ENCODE peak calls at places on chromosome 17, in eight cellular contexts. One of them, this sample, is unnamed.

GRCh38 chr17:42536372-42537155 is 523 bp downstream of the NAGLU start:
- DNase-seq in heart right ventricle: peak; percentile 76
- DNase-seq in ascending aorta: peak; percentile 63
- DNase-seq in CD8-positive, alpha-beta T cell: peak; percentile 54
- DNase-seq in substantia nigra: peak; percentile 73
- DNase-seq in stomach: peak; percentile 90
- DNase-seq in breast epithelium: peak; percentile 68
- DNase-seq in adrenal gland: peak; percentile 93
- DNase-seq in this sample: peak; percentile 61

GRCh38 chr17:48054238-48055185 is 6.4 kb downstream of the NFE2L1 start:
- DNase-seq in heart right ventricle: peak; percentile 73
- DNase-seq in ascending aorta: no peak
- DNase-seq in CD8-positive, alpha-beta T cell: no peak
- DNase-seq in substantia nigra: peak; percentile 65
- DNase-seq in stomach: peak; percentile 53
- DNase-seq in breast epithelium: peak; percentile 69
- DNase-seq in adrenal gland: peak; percentile 96
- DNase-seq in this sample: no peak

GRCh38 chr17:12619444-12620199 is 46.1 kb upstream of the MYOCD start:
- DNase-seq in heart right ventricle: no peak
- DNase-seq in ascending aorta: no peak
- DNase-seq in CD8-positive, alpha-beta T cell: no peak
- DNase-seq in substantia nigra: no peak
- DNase-seq in stomach: no peak
- DNase-seq in breast epithelium: no peak
- DNase-seq in adrenal gland: no peak
- DNase-seq in this sample: no peak

GRCh38 chr17:7714721-7715594 is 2.6 kb upstream of the DNAH2 start:
- DNase-seq in heart right ventricle: no peak
- DNase-seq in ascending aorta: no peak
- DNase-seq in CD8-positive, alpha-beta T cell: no peak
- DNase-seq in substantia nigra: no peak
- DNase-seq in stomach: no peak
- DNase-seq in breast epithelium: no peak
- DNase-seq in adrenal gland: no peak
- DNase-seq in this sample: no peak

GRCh38 chr17:81533713-81534141 is 5.5 kb downstream of the FSCN2 start:
- DNase-seq in heart right ventricle: no peak
- DNase-seq in ascending aorta: no peak
- DNase-seq in CD8-positive, alpha-beta T cell: no peak
- DNase-seq in substantia nigra: no peak
- DNase-seq in stomach: no peak
- DNase-seq in breast epithelium: no peak
- DNase-seq in adrenal gland: no peak
- DNase-seq in this sample: no peak

GRCh38 chr17:48951572-48951971 is 6.9 kb upstream of the SNF8 start:
- DNase-seq in heart right ventricle: no peak
- DNase-seq in ascending aorta: no peak
- DNase-seq in CD8-positive, alpha-beta T cell: no peak
- DNase-seq in substantia nigra: no peak
- DNase-seq in stomach: no peak
- DNase-seq in breast epithelium: no peak
- DNase-seq in adrenal gland: no peak
- DNase-seq in this sample: no peak

GRCh38 chr17:68431661-68432071 is 25.6 kb downstream of the WIPI1 start:
- DNase-seq in heart right ventricle: no peak
- DNase-seq in ascending aorta: no peak
- DNase-seq in CD8-positive, alpha-beta T cell: peak; percentile 17
- DNase-seq in substantia nigra: no peak
- DNase-seq in stomach: no peak
- DNase-seq in breast epithelium: no peak
- DNase-seq in adrenal gland: peak; percentile 78
- DNase-seq in this sample: no peak

GRCh38 chr17:65029605-65030308 is 26.8 kb downstream of the GNA13 start:
- DNase-seq in heart right ventricle: no peak
- DNase-seq in ascending aorta: no peak
- DNase-seq in CD8-positive, alpha-beta T cell: no peak
- DNase-seq in substantia nigra: no peak
- DNase-seq in stomach: no peak
- DNase-seq in breast epithelium: no peak
- DNase-seq in adrenal gland: no peak
- DNase-seq in this sample: no peak

GRCh38 chr17:73706858-73707257 is 62.6 kb upstream of the SDK2 start:
- DNase-seq in heart right ventricle: no peak
- DNase-seq in ascending aorta: no peak
- DNase-seq in CD8-positive, alpha-beta T cell: no peak
- DNase-seq in substantia nigra: no peak
- DNase-seq in stomach: no peak
- DNase-seq in breast epithelium: no peak
- DNase-seq in adrenal gland: no peak
- DNase-seq in this sample: no peak

GRCh38 chr17:69466451-69466850 is 52.0 kb downstream of the MAP2K6 start:
- DNase-seq in heart right ventricle: no peak
- DNase-seq in ascending aorta: no peak
- DNase-seq in CD8-positive, alpha-beta T cell: no peak
- DNase-seq in substantia nigra: no peak
- DNase-seq in stomach: no peak
- DNase-seq in breast epithelium: no peak
- DNase-seq in adrenal gland: no peak
- DNase-seq in this sample: no peak

GRCh38 chr17:10549108-10549842 is at the start of gene MYH2:
- DNase-seq in heart right ventricle: no peak
- DNase-seq in ascending aorta: no peak
- DNase-seq in CD8-positive, alpha-beta T cell: no peak
- DNase-seq in substantia nigra: no peak
- DNase-seq in stomach: no peak
- DNase-seq in breast epithelium: no peak
- DNase-seq in adrenal gland: no peak
- DNase-seq in this sample: no peak

GRCh38 chr17:73072254-73072962 is 20.1 kb downstream of the SLC39A11 start:
- DNase-seq in heart right ventricle: peak; percentile 9
- DNase-seq in ascending aorta: no peak
- DNase-seq in CD8-positive, alpha-beta T cell: no peak
- DNase-seq in substantia nigra: no peak
- DNase-seq in stomach: no peak
- DNase-seq in breast epithelium: peak; percentile 14
- DNase-seq in adrenal gland: no peak
- DNase-seq in this sample: no peak

GRCh38 chr17:28749516-28750177 is 5.8 kb downstream of the TRAF4 start:
- DNase-seq in heart right ventricle: no peak
- DNase-seq in ascending aorta: no peak
- DNase-seq in CD8-positive, alpha-beta T cell: no peak
- DNase-seq in substantia nigra: no peak
- DNase-seq in stomach: no peak
- DNase-seq in breast epithelium: no peak
- DNase-seq in adrenal gland: no peak
- DNase-seq in this sample: no peak

GRCh38 chr17:28751600-28752366 is 8.0 kb downstream of the TRAF4 start:
- DNase-seq in heart right ventricle: no peak
- DNase-seq in ascending aorta: no peak
- DNase-seq in CD8-positive, alpha-beta T cell: no peak
- DNase-seq in substantia nigra: no peak
- DNase-seq in stomach: no peak
- DNase-seq in breast epithelium: no peak
- DNase-seq in adrenal gland: no peak
- DNase-seq in this sample: no peak

GRCh38 chr17:28748852-28749515 is 5.2 kb downstream of the TRAF4 start:
- DNase-seq in heart right ventricle: no peak
- DNase-seq in ascending aorta: no peak
- DNase-seq in CD8-positive, alpha-beta T cell: no peak
- DNase-seq in substantia nigra: no peak
- DNase-seq in stomach: no peak
- DNase-seq in breast epithelium: no peak
- DNase-seq in adrenal gland: no peak
- DNase-seq in this sample: no peak

GRCh38 chr17:28747801-28748750 is 4.3 kb downstream of the TRAF4 start:
- DNase-seq in heart right ventricle: no peak
- DNase-seq in ascending aorta: no peak
- DNase-seq in CD8-positive, alpha-beta T cell: no peak
- DNase-seq in substantia nigra: no peak
- DNase-seq in stomach: no peak
- DNase-seq in breast epithelium: no peak
- DNase-seq in adrenal gland: no peak
- DNase-seq in this sample: no peak

GRCh38 chr17:28750178-28751047 is 6.6 kb downstream of the TRAF4 start:
- DNase-seq in heart right ventricle: peak; percentile 93
- DNase-seq in ascending aorta: peak; percentile 69
- DNase-seq in CD8-positive, alpha-beta T cell: peak; percentile 82
- DNase-seq in substantia nigra: peak; percentile 87
- DNase-seq in stomach: peak; percentile 97
- DNase-seq in breast epithelium: peak; percentile 97
- DNase-seq in adrenal gland: peak; percentile 98
- DNase-seq in this sample: peak; percentile 87
- H3K27ac ChIP-seq in heart right ventricle: peak overlapping the region; percentile 28
- H3K27ac ChIP-seq in ascending aorta: no peak overlapping the region
- H3K27ac ChIP-seq in CD8-positive, alpha-beta T cell: no peak overlapping the region
- H3K27ac ChIP-seq in substantia nigra: peak overlapping the region; percentile 51
- H3K27ac ChIP-seq in stomach: peak overlapping the region; percentile 20
- H3K27ac ChIP-seq in breast epithelium: peak overlapping the region; percentile 100
- H3K27ac ChIP-seq in adrenal gland: peak overlapping the region; percentile 58
- H3K27ac ChIP-seq in this sample: peak overlapping the region; percentile 52

DNA sequence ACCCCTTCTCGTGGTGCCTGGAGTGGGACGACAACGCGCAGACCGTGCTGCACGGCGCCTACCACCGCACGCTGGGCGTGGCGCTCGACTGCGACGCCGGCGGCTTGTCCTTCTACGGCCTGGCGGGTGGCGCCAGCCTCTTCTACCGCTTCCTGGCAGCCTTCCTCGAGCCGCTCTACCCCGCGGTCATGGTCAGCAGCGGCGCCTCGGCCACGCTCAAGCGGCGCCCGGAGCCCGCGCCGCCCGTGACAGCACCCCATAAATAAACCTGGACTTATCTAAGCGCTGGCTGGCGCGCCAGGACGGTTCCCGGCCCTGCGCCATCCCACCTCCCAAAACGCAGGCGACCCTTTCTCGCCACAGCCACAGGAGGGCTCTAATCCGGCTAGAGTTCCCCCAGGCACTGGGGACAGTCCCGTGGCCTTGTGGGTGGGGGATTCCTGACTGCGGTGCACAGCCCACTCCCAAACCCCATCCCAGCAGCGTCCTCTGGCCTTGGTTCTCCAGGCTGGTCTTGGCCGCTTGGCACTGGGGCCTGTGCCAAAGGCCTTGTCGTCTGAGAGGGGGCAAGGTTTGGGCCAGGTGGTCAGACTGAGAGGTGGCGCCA is 10.2 kb upstream of the SLC16A5 start:
- DNase-seq in heart right ventricle: peak; percentile 78
- DNase-seq in ascending aorta: no peak
- DNase-seq in CD8-positive, alpha-beta T cell: peak; percentile 39
- DNase-seq in substantia nigra: peak; percentile 22
- DNase-seq in stomach: peak; percentile 83
- DNase-seq in breast epithelium: peak; percentile 67
- DNase-seq in adrenal gland: peak; percentile 83
- DNase-seq in this sample: peak; percentile 12
- H3K27ac ChIP-seq in heart right ventricle: peak overlapping the region; percentile 90
- H3K27ac ChIP-seq in ascending aorta: peak overlapping the region; percentile 88
- H3K27ac ChIP-seq in CD8-positive, alpha-beta T cell: peak overlapping the region; percentile 35
- H3K27ac ChIP-seq in substantia nigra: peak overlapping the region; percentile 63
- H3K27ac ChIP-seq in stomach: peak overlapping the region; percentile 82
- H3K27ac ChIP-seq in breast epithelium: peak overlapping the region; percentile 74
- H3K27ac ChIP-seq in adrenal gland: peak overlapping the region; percentile 8
- H3K27ac ChIP-seq in this sample: peak overlapping the region; percentile 4

DNA sequence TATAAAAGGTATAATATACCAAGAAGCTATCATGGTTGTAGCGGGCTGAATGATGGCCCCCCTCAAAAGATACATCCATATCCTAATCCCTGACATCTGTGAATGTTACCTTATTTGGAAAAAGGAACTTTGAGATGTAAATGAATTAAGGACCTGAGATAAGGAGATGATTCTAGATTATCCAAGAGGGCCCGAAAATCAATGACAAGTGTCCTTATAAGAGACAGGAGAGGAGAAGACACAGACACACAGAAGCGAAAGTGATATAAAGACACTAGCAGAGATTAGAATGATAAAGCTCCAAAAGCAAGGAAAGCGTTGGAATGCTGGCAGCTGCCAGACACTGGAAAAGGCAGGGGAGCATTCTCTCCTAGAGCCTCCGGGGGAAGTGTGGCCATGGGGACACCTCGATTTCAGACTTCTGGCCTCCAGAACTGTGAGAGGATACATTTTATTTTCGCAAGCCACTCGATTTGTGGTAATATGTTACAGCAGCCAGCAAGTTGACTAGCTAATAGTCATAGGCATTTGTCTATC is 12.5 kb upstream of the GP1BA start:
- DNase-seq in heart right ventricle: no peak
- DNase-seq in ascending aorta: no peak
- DNase-seq in CD8-positive, alpha-beta T cell: no peak
- DNase-seq in substantia nigra: no peak
- DNase-seq in stomach: no peak
- DNase-seq in breast epithelium: no peak
- DNase-seq in adrenal gland: no peak
- DNase-seq in this sample: no peak
- H3K27ac ChIP-seq in heart right ventricle: no peak overlapping the region
- H3K27ac ChIP-seq in ascending aorta: no peak overlapping the region
- H3K27ac ChIP-seq in CD8-positive, alpha-beta T cell: no peak overlapping the region
- H3K27ac ChIP-seq in substantia nigra: no peak overlapping the region
- H3K27ac ChIP-seq in stomach: no peak overlapping the region
- H3K27ac ChIP-seq in breast epithelium: no peak overlapping the region
- H3K27ac ChIP-seq in adrenal gland: no peak overlapping the region
- H3K27ac ChIP-seq in this sample: no peak overlapping the region

DNA sequence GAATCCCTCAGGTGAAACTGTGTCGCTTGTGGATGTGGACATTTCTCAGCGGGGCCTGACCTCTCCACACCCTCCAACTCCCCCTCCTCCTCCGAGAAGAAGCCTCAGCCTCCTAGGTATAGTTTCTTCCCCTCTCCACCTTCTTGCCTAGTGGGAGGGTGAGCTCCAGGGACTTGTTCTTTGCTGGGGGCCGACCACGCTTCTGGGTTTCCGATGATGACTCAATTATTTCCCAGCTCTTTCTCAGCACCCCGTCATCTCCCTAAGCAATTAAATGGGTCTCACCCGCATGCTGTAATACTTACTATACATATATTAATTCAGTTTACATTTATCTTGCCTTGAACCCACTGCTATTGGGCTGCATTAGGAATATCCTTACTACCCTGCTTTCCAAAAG is 13.1 kb downstream of the SOCS7 start:
- DNase-seq in heart right ventricle: no peak
- DNase-seq in ascending aorta: no peak
- DNase-seq in CD8-positive, alpha-beta T cell: no peak
- DNase-seq in substantia nigra: no peak
- DNase-seq in stomach: no peak
- DNase-seq in breast epithelium: no peak
- DNase-seq in adrenal gland: no peak
- DNase-seq in this sample: no peak
- H3K27ac ChIP-seq in heart right ventricle: no peak overlapping the region
- H3K27ac ChIP-seq in ascending aorta: no peak overlapping the region
- H3K27ac ChIP-seq in CD8-positive, alpha-beta T cell: no peak overlapping the region
- H3K27ac ChIP-seq in substantia nigra: no peak overlapping the region
- H3K27ac ChIP-seq in stomach: no peak overlapping the region
- H3K27ac ChIP-seq in breast epithelium: no peak overlapping the region
- H3K27ac ChIP-seq in adrenal gland: no peak overlapping the region
- H3K27ac ChIP-seq in this sample: no peak overlapping the region

This sample was measured in caudate nucleus.